ENCODE peak calls at places on chromosome 21, in seven cellular contexts. C is KG1; M is BJ; R is NCI-H1092 treated with DMSO at 0.1 percent for 48 hours; T is GM10248; Z is left colon; A is NK-92 treated with Interleukin-12 subunit alpha and Interleukin-12 subunit beta, amount 100 ng/mL, for 24 hours. Q is an unnamed sample.
A peak's percentile ranks its signal among the peaks of the same experiment; 100 is the strongest.

GRCh38 chr21:43975469-43976098 is 36.5 kb upstream of the TRAPPC10 start:
- DNase-seq in C (no peak), M (no peak), R (peak; percentile 58), T (peak; percentile 89), Z (peak; percentile 85), A (peak; percentile 38), Q (peak; percentile 77)

GRCh38 chr21:45149021-45149420 is 74.6 kb downstream of the ADARB1 start:
- DNase-seq in C (no peak), M (no peak), R (no peak), T (no peak), Z (no peak), A (no peak), Q (no peak)

GRCh38 chr21:31647650-31648049 is 11.8 kb upstream of the SOD1 start:
- DNase-seq in C (no peak), M (no peak), R (no peak), T (peak; percentile 48), Z (no peak), A (no peak), Q (no peak)

GRCh38 chr21:35481005-35481404 is 431.9 kb upstream of the RUNX1 start:
- DNase-seq in C (no peak), M (no peak), R (no peak), T (no peak), Z (no peak), A (no peak), Q (no peak)

GRCh38 chr21:44846485-44847260 is 26.8 kb downstream of the PTTG1IP start:
- DNase-seq in C (no peak), M (no peak), R (peak; percentile 42), T (peak; percentile 45), Z (peak; percentile 70), A (no peak), Q (peak; percentile 29)

GRCh38 chr21:33212159-33212851 is 17.4 kb upstream of the IFNAR2 start:
- DNase-seq in C (no peak), M (peak; percentile 14), R (no peak), T (no peak), Z (no peak), A (no peak), Q (no peak)

GRCh38 chr21:46634966-46635323 is 529 bp upstream of the PRMT2 start:
- DNase-seq in C (peak; percentile 59), M (peak; percentile 44), R (peak; percentile 80), T (peak; percentile 40), Z (peak; percentile 70), A (no peak), Q (no peak)

GRCh38 chr21:25350056-25350455 is 257.2 kb downstream of the MRPL39 start:
- DNase-seq in C (peak; percentile 13), M (no peak), R (no peak), T (peak; percentile 20), Z (no peak), A (peak; percentile 2), Q (no peak)

GRCh38 chr21:22885079-22885478 is 1886.9 kb downstream of the NCAM2 start:
- DNase-seq in C (no peak), M (no peak), R (no peak), T (no peak), Z (no peak), A (no peak), Q (no peak)

GRCh38 chr21:42621166-42621827 is 32.1 kb upstream of the PDE9A start:
- DNase-seq in C (no peak), M (no peak), R (no peak), T (no peak), Z (peak; percentile 58), A (no peak), Q (no peak)

GRCh38 chr21:43191521-43191920 is 22.7 kb downstream of the CRYAA start:
- DNase-seq in C (no peak), M (no peak), R (no peak), T (no peak), Z (no peak), A (no peak), Q (no peak)

GRCh38 chr21:43865471-43866181 is 603 bp downstream of the AGPAT3 start:
- DNase-seq in C (no peak), M (no peak), R (no peak), T (peak; percentile 70), Z (peak; percentile 75), A (peak; percentile 36), Q (peak; percentile 52)

GRCh38 chr21:33655591-33656221 is 13.4 kb downstream of the ITSN1 start:
- DNase-seq in C (no peak), M (no peak), R (no peak), T (no peak), Z (no peak), A (no peak), Q (no peak)

GRCh38 chr21:26443867-26444266 is 129.2 kb downstream of the CYYR1 start:
- DNase-seq in C (no peak), M (no peak), R (no peak), T (no peak), Z (no peak), A (no peak), Q (no peak)

GRCh38 chr21:26652891-26653290 is 79.8 kb upstream of the CYYR1 start:
- DNase-seq in C (no peak), M (no peak), R (no peak), T (no peak), Z (no peak), A (no peak), Q (no peak)

GRCh38 chr21:43868461-43868860 is 3.4 kb downstream of the AGPAT3 start:
- DNase-seq in C (no peak), M (no peak), R (no peak), T (no peak), Z (no peak), A (no peak), Q (no peak)

GRCh38 chr21:41418956-41419680 is 6.9 kb upstream of the MX1 start:
- DNase-seq in C (no peak), M (no peak), R (no peak), T (no peak), Z (no peak), A (no peak), Q (peak; percentile 47)

GRCh38 chr21:28421716-28422480 is 570.8 kb downstream of the LTN1 start:
- DNase-seq in C (no peak), M (peak; percentile 87), R (no peak), T (no peak), Z (no peak), A (no peak), Q (no peak)

GRCh38 chr21:45607021-45607921 is 36.3 kb upstream of the PCBP3 start:
- DNase-seq in C (no peak), M (no peak), R (no peak), T (no peak), Z (no peak), A (no peak), Q (no peak)

GRCh38 chr21:34198232-34199120 is 125.1 kb downstream of the MRPS6 start:
- DNase-seq in C (no peak), M (no peak), R (no peak), T (no peak), Z (no peak), A (peak; percentile 42), Q (no peak)

GRCh38 chr21:41955516-41955915 is 1.7 kb upstream of the C2CD2 start:
- DNase-seq in C (no peak), M (no peak), R (no peak), T (no peak), Z (no peak), A (no peak), Q (no peak)

GRCh38 chr21:41196990-41197389 is 29.0 kb downstream of the BACE2 start:
- DNase-seq in C (no peak), M (no peak), R (no peak), T (no peak), Z (no peak), A (no peak), Q (no peak)

GRCh38 chr21:16370176-16370575 is 640.4 kb downstream of the USP25 start:
- DNase-seq in C (no peak), M (no peak), R (no peak), T (no peak), Z (no peak), A (no peak), Q (no peak)

Q was measured in CD8-positive, alpha-beta T cell.